ENCODE peak calls at places on chromosomes 1 and 21, in four cellular contexts. A is BE2C, G is lower leg skin, F is AG10803. M is an unnamed sample.

GRCh38 chr1:5975133-5975880 is 16.9 kb downstream of the NPHP4 start:
- DNase-seq in A (peak; percentile 66), G (no peak), F (peak; percentile 64), M (peak; percentile 96)

GRCh38 chr1:38076038-38076437 is 29.4 kb upstream of the POU3F1 start:
- DNase-seq in G (no peak), A (no peak), F (peak; percentile 12), M (no peak)

GRCh38 chr1:111556318-111557037 is 53.0 kb upstream of the ADORA3 start:
- DNase-seq in A (no peak), G (no peak), F (no peak), M (no peak)

GRCh38 chr1:64515427-64515826 is 45.5 kb downstream of the CACHD1 start:
- DNase-seq in F (peak; percentile 91), G (peak; percentile 83), A (no peak), M (no peak)

GRCh38 chr1:147515046-147515869 is 26.0 kb upstream of the BCL9 start:
- DNase-seq in G (no peak), F (peak; percentile 13), A (no peak), M (peak; percentile 55)

GRCh38 chr1:75672528-75673393 is 51.7 kb upstream of the ACADM start:
- DNase-seq in F (peak; percentile 83), G (no peak), A (no peak), M (no peak)

GRCh38 chr1:116115476-116115875 is 4.3 kb downstream of the MAB21L3 start:
- DNase-seq in F (peak; percentile 91), A (no peak), G (no peak), M (no peak)

GRCh38 chr1:242524571-242525359 is at the start of gene PLD5:
- DNase-seq in G (no peak), F (no peak), A (peak; percentile 49), M (no peak)

GRCh38 chr1:117585086-117585485 is 20.8 kb upstream of the TENT5C start:
- DNase-seq in G (no peak), F (no peak), A (no peak), M (no peak)

GRCh38 chr1:151054971-151055547 is 4.4 kb downstream of the CDC42SE1 start:
- DNase-seq in F (no peak), G (no peak), A (no peak), M (no peak)

GRCh38 chr1:178465011-178465410 is 31.8 kb downstream of the CLEC20A start:
- DNase-seq in G (no peak), F (peak; percentile 63), A (no peak), M (no peak)

GRCh38 chr21:43210454-43211084 is 41.8 kb downstream of the CRYAA start:
- DNase-seq in G (peak; percentile 8), A (no peak), F (no peak), M (no peak)

GRCh38 chr1:181936768-181937581 is 124.5 kb downstream of the ZNF648 start:
- DNase-seq in F (no peak), G (peak; percentile 23), A (peak; percentile 48), M (peak; percentile 65)

GRCh38 chr1:17581389-17582123 is 42.1 kb downstream of the ARHGEF10L start:
- DNase-seq in F (no peak), G (no peak), A (no peak), M (peak; percentile 54)

GRCh38 chr1:154751690-154752089 is 118.4 kb downstream of the KCNN3 start:
- DNase-seq in A (no peak), F (peak; percentile 89), G (no peak), M (no peak)

GRCh38 chr1:200258447-200259375 is 151.1 kb downstream of the ZNF281 start:
- DNase-seq in F (peak; percentile 11), A (no peak), G (no peak), M (peak; percentile 32)

GRCh38 chr1:4346141-4346540 is 308.3 kb upstream of the AJAP1 start:
- DNase-seq in A (no peak), G (no peak), F (no peak), M (no peak)

GRCh38 chr1:4345126-4345525 is 309.3 kb upstream of the AJAP1 start:
- DNase-seq in F (no peak), G (no peak), A (no peak), M (no peak)

GRCh38 chr1:4344065-4344753 is 310.2 kb upstream of the AJAP1 start:
- DNase-seq in G (no peak), A (no peak), F (no peak), M (no peak)
- H3K4me3 ChIP-seq in G (no peak overlapping the region), A (no peak overlapping the region), F (no peak overlapping the region), M (no peak overlapping the region)

GRCh38 chr1:183806650-183807049 is 1.7 kb downstream of the RGL1 start:
- DNase-seq in F (no peak), A (no peak), G (no peak), M (no peak)
- H3K4me3 ChIP-seq in F (peak overlapping the region; percentile 76), A (no peak overlapping the region), G (no peak overlapping the region), M (no peak overlapping the region)

GRCh38 chr21:34129971-34130597 is 56.7 kb downstream of the MRPS6 start:
- DNase-seq in F (peak; percentile 15), A (peak; percentile 13), G (no peak), M (peak; percentile 58)

GRCh38 chr21:34131586-34131985 is 58.2 kb downstream of the MRPS6 start:
- DNase-seq in F (no peak), A (no peak), G (no peak), M (no peak)

GRCh38 chr21:34129039-34129891 is 55.9 kb downstream of the MRPS6 start:
- DNase-seq in A (peak; percentile 75), F (peak; percentile 81), G (peak; percentile 36), M (peak; percentile 81)

GRCh38 chr21:34132202-34132601 is 58.8 kb downstream of the MRPS6 start:
- DNase-seq in A (no peak), G (no peak), F (no peak), M (no peak)

GRCh38 chr21:34130598-34130985 is 57.2 kb downstream of the MRPS6 start:
- DNase-seq in F (no peak), A (no peak), G (no peak), M (no peak)
- H3K4me3 ChIP-seq in F (no peak overlapping the region), A (no peak overlapping the region), G (no peak overlapping the region), M (no peak overlapping the region)

DNA sequence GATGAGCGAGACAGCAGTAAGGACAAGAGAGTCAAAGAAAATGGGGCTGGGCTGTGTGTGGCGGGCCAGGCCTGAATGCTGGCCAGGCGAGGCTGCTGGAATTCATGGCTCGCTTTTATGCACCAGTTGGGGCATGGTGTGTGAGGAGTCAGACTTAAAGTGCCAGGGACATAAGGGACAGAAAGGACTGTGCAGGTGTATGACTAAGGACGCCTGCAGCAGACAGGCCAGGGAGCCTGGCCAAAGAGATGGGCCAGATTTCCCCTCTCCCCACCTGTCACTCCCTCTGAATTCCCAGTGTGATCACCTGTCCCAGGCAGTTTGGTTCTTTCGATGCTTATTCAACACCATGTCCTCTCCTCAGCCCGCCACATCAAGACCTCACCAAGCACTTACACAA is 16.9 kb upstream of the SMIM12 start:
- DNase-seq in F (no peak), A (no peak), G (no peak), M (no peak)
- H3K4me3 ChIP-seq in F (no peak overlapping the region), A (no peak overlapping the region), G (no peak overlapping the region), M (no peak overlapping the region)

GRCh38 chr1:94298861-94299260 is 61.5 kb upstream of the ARHGAP29 start:
- DNase-seq in A (no peak), F (peak; percentile 75), G (peak; percentile 56), M (no peak)

GRCh38 chr1:94300731-94301130 is 63.3 kb upstream of the ARHGAP29 start:
- DNase-seq in G (no peak), A (no peak), F (no peak), M (no peak)

GRCh38 chr1:94301186-94301585 is 63.8 kb upstream of the ARHGAP29 start:
- DNase-seq in A (no peak), F (no peak), G (no peak), M (no peak)

GRCh38 chr1:94299627-94300552 is 62.5 kb upstream of the ARHGAP29 start:
- DNase-seq in A (no peak), F (peak; percentile 61), G (no peak), M (no peak)

DNA sequence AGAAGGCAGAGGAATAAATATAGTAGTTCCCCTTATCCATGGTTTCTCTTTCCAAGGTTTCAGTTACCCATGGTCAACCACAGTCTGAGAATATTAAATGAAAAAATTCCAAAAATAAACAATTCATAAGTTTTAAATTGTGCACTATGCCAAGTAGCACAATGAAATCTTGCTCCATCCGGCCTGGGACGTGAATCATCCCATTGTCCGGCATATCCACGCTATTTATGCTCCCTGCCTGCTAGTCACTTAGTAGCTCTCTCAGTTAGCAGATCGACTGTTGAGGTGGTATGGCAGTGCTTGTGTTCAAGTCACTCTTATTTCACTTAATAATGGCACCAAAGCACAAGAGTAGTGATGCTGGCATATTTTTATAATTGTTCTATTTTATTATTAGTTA is 58.6 kb upstream of the ARHGAP29 start:
- DNase-seq in G (no peak), A (no peak), F (peak; percentile 60), M (no peak)
- H3K4me3 ChIP-seq in G (no peak overlapping the region), A (no peak overlapping the region), F (no peak overlapping the region), M (no peak overlapping the region)

M was measured in Jurkat, Clone E6-1.